ENCODE peak calls at places on chromosomes 13 and 19, in nine cellular contexts. R, W, Z, U, Q, V, A, N and B are unnamed samples.

GRCh38 chr19:5113633-5114586 is 145.0 kb downstream of the KDM4B start:
- DNase-seq in R (no peak), W (no peak), Z (no peak), U (no peak), Q (no peak), V (no peak), A (no peak), N (no peak), B (no peak)

GRCh38 chr19:788821-789472 is 8.3 kb upstream of the PTBP1 start:
- DNase-seq in R (no peak), W (no peak), Z (no peak), U (peak; percentile 73), Q (no peak), V (peak; percentile 82), A (no peak), N (no peak), B (peak; percentile 54)

GRCh38 chr19:19113040-19113541 is 25.2 kb downstream of the TMEM161A start:
- DNase-seq in R (no peak), W (peak; percentile 22), Z (no peak), U (peak; percentile 71), Q (peak; percentile 80), V (peak; percentile 90), A (no peak), N (no peak), B (peak; percentile 64)

GRCh38 chr13:49086711-49087110 is 111.0 kb downstream of the FNDC3A start:
- DNase-seq in R (no peak), W (peak; percentile 73), Z (no peak), U (peak; percentile 74), Q (no peak), V (no peak), A (no peak), N (no peak), B (no peak)

GRCh38 chr19:2239173-2239572 is 2.5 kb downstream of the SF3A2 start:
- DNase-seq in R (no peak), W (peak; percentile 34), Z (no peak), U (no peak), Q (no peak), V (no peak), A (no peak), N (no peak), B (no peak)

GRCh38 chr13:43874512-43875092 is 4.9 kb downstream of the CCDC122 start:
- DNase-seq in R (no peak), W (peak; percentile 52), Z (no peak), U (peak; percentile 43), Q (peak; percentile 43), V (no peak), A (no peak), N (no peak), B (no peak)

GRCh38 chr19:44757057-44757734 is 8.7 kb downstream of the BCL3 start:
- DNase-seq in R (no peak), W (peak; percentile 70), Z (no peak), U (peak; percentile 84), Q (no peak), V (peak; percentile 78), A (peak; percentile 94), N (no peak), B (peak; percentile 66)

GRCh38 chr13:107079423-107080099 is 511.6 kb upstream of the ARGLU1 start:
- DNase-seq in R (no peak), W (no peak), Z (no peak), U (no peak), Q (no peak), V (no peak), A (no peak), N (no peak), B (no peak)

GRCh38 chr13:29509999-29510586 is 85.4 kb downstream of the SLC7A1 start:
- DNase-seq in R (no peak), W (no peak), Z (no peak), U (peak; percentile 56), Q (no peak), V (no peak), A (no peak), N (no peak), B (no peak)

GRCh38 chr19:33815410-33816340 is 19.0 kb downstream of the KCTD15 start:
- DNase-seq in R (no peak), W (peak; percentile 42), Z (no peak), U (peak; percentile 57), Q (peak; percentile 55), V (peak; percentile 40), A (peak; percentile 37), N (no peak), B (no peak)

GRCh38 chr19:31023038-31023437 is 326.2 kb downstream of the TSHZ3 start:
- DNase-seq in R (no peak), W (no peak), Z (no peak), U (no peak), Q (no peak), V (no peak), A (no peak), N (no peak), B (no peak)

GRCh38 chr19:18193388-18194207 is 580 bp downstream of the MPV17L2 start:
- DNase-seq in R (no peak), W (no peak), Z (no peak), U (peak; percentile 28), Q (peak; percentile 27), V (peak; percentile 67), A (peak; percentile 76), N (no peak), B (peak; percentile 45)

GRCh38 chr13:78192721-78193120 is 274.1 kb upstream of the EDNRB start:
- DNase-seq in R (no peak), W (no peak), Z (no peak), U (peak; percentile 22), Q (no peak), V (no peak), A (no peak), N (no peak), B (no peak)

GRCh38 chr19:29837448-29837961 is 25.7 kb downstream of the CCNE1 start:
- DNase-seq in R (peak; percentile 58), W (no peak), Z (no peak), U (no peak), Q (no peak), V (no peak), A (no peak), N (no peak), B (no peak)

GRCh38 chr19:52599241-52599640 is 29.2 kb downstream of the ZNF701 start:
- DNase-seq in R (no peak), W (no peak), Z (no peak), U (no peak), Q (no peak), V (no peak), A (no peak), N (no peak), B (no peak)

GRCh38 chr13:75796825-75797224 is 160.7 kb downstream of the LMO7 start:
- DNase-seq in R (no peak), W (no peak), Z (no peak), U (no peak), Q (no peak), V (no peak), A (no peak), N (no peak), B (no peak)

GRCh38 chr13:75307370-75307984 is 174.5 kb downstream of the TBC1D4 start:
- DNase-seq in R (no peak), W (peak; percentile 35), Z (no peak), U (peak; percentile 12), Q (no peak), V (no peak), A (no peak), N (no peak), B (no peak)

GRCh38 chr13:36297600-36298338 is at the start of gene CCDC169:
- DNase-seq in R (peak; percentile 58), W (peak; percentile 67), Z (peak; percentile 55), U (peak; percentile 89), Q (peak; percentile 91), V (peak; percentile 94), A (peak; percentile 84), N (peak; percentile 58), B (peak; percentile 84)

GRCh38 chr19:15123900-15124299 is 16.7 kb downstream of the SYDE1 start:
- DNase-seq in R (no peak), W (no peak), Z (no peak), U (peak; percentile 59), Q (no peak), V (peak; percentile 33), A (peak; percentile 93), N (no peak), B (no peak)

GRCh38 chr19:31271569-31271911 is 77.7 kb downstream of the TSHZ3 start:
- DNase-seq in R (no peak), W (no peak), Z (no peak), U (no peak), Q (no peak), V (no peak), A (peak; percentile 25), N (no peak), B (no peak)

GRCh38 chr19:38412961-38413360 is 10.1 kb downstream of the FAM98C start:
- DNase-seq in R (no peak), W (no peak), Z (no peak), U (no peak), Q (no peak), V (no peak), A (no peak), N (no peak), B (no peak)

GRCh38 chr13:37869506-37869755 is 141 bp downstream of the TRPC4 start:
- DNase-seq in R (no peak), W (no peak), Z (no peak), U (no peak), Q (no peak), V (peak; percentile 78), A (no peak), N (peak; percentile 33), B (no peak)

GRCh38 chr19:12938536-12939291 is at the start of gene CALR:
- DNase-seq in R (no peak), W (peak; percentile 48), Z (no peak), U (peak; percentile 67), Q (peak; percentile 67), V (no peak), A (peak; percentile 79), N (no peak), B (peak; percentile 64)

GRCh38 chr13:28429685-28430290 is 65.1 kb downstream of the FLT1 start:
- DNase-seq in R (no peak), W (peak; percentile 51), Z (no peak), U (peak; percentile 49), Q (peak; percentile 23), V (peak; percentile 86), A (no peak), N (no peak), B (no peak)